ENCODE peak calls at places on chromosome 6, in five cellular contexts. W is frontal cortex; I is stimulated activated effector memory CD8-positive, alpha-beta T cell treated with anti-CD3 and anti-CD28 coated beads, Interleukin-12 subunit alpha, Interleukin-12 subunit beta, amount 100 ng/mL, for 72 hours; D is AG09309; X is NCI-H187 treated with DMSO at 0.1 percent for 48 hours. K is an unnamed sample.

GRCh38 chr6:44284867-44285266 is 14.6 kb downstream of the TMEM151B start:
- DNase-seq in W (no peak), X (no peak), I (no peak), D (no peak), K (no peak)

GRCh38 chr6:161838306-161839035 is 564.6 kb upstream of the AGPAT4 start:
- DNase-seq in D (no peak), W (no peak), I (no peak), X (no peak), K (no peak)

GRCh38 chr6:40831381-40831780 is 207.6 kb downstream of the UNC5CL start:
- DNase-seq in X (no peak), I (no peak), D (no peak), W (no peak), K (no peak)

GRCh38 chr6:29633532-29633901 is 534 bp upstream of the GABBR1 start:
- DNase-seq in X (no peak), W (no peak), D (no peak), I (no peak), K (no peak)

GRCh38 chr6:14001329-14002012 is 76.7 kb downstream of the RNF182 start:
- DNase-seq in W (no peak), I (no peak), X (no peak), D (peak; percentile 87), K (peak; percentile 70)

GRCh38 chr6:118444796-118445195 is 103.3 kb upstream of the PLN start:
- DNase-seq in D (no peak), I (no peak), W (no peak), X (no peak), K (no peak)

GRCh38 chr6:27814665-27815424 is 97.4 kb downstream of the OR2B2 start:
- DNase-seq in X (peak; percentile 56), D (peak; percentile 86), I (peak; percentile 86), W (no peak), K (peak; percentile 92)

GRCh38 chr6:91442342-91442741 is 855.5 kb upstream of the MAP3K7 start:
- DNase-seq in X (no peak), W (no peak), D (no peak), I (no peak), K (no peak)

GRCh38 chr6:153816306-153816845 is 222.7 kb upstream of the OPRM1 start:
- DNase-seq in W (no peak), D (no peak), X (no peak), I (no peak), K (no peak)

GRCh38 chr6:39377530-39377929 is 55.0 kb upstream of the KCNK16 start:
- DNase-seq in D (peak; percentile 55), X (no peak), I (no peak), W (peak; percentile 41), K (peak; percentile 65)

GRCh38 chr6:143236151-143236788 is 175.6 kb downstream of the AIG1 start:
- DNase-seq in X (no peak), D (peak; percentile 38), W (no peak), I (no peak), K (no peak)

GRCh38 chr6:44682280-44682679 is 294.8 kb downstream of the CDC5L start:
- DNase-seq in I (no peak), X (no peak), D (no peak), W (no peak), K (no peak)

GRCh38 chr6:36131517-36132220 is 1.4 kb downstream of the MAPK13 start:
- DNase-seq in D (peak; percentile 13), X (peak; percentile 19), W (no peak), I (peak; percentile 75), K (no peak)

GRCh38 chr6:47242483-47243386 is 67.0 kb downstream of the TNFRSF21 start:
- DNase-seq in I (no peak), X (peak; percentile 19), D (peak; percentile 73), W (peak; percentile 9), K (peak; percentile 71)

GRCh38 chr6:36340671-36341454 is 4.2 kb upstream of the BNIP5 start:
- DNase-seq in I (peak; percentile 84), D (no peak), X (no peak), W (peak; percentile 37), K (peak; percentile 5)

GRCh38 chr6:126786262-126786661 is 332.2 kb upstream of the RSPO3 start:
- DNase-seq in W (no peak), X (no peak), I (no peak), D (no peak), K (no peak)

GRCh38 chr6:113120214-113120576 is 737.0 kb upstream of the MARCKS start:
- DNase-seq in X (no peak), W (no peak), D (peak; percentile 99), I (no peak), K (peak; percentile 81)

GRCh38 chr6:26457407-26457795 is 354 bp upstream of the BTN2A1 start:
- DNase-seq in X (no peak), W (no peak), I (peak; percentile 68), D (no peak), K (no peak)

GRCh38 chr6:170535002-170535401 is 18.1 kb downstream of the PSMB1 start:
- DNase-seq in I (no peak), X (no peak), D (no peak), W (no peak), K (no peak)

GRCh38 chr6:107207251-107207890 is 92.1 kb upstream of the BEND3 start:
- DNase-seq in X (no peak), W (no peak), D (no peak), I (no peak), K (no peak)

GRCh38 chr6:1686117-1687098 is 76.7 kb downstream of the FOXC1 start:
- DNase-seq in I (no peak), X (peak; percentile 13), W (no peak), D (peak; percentile 98), K (peak; percentile 96)

GRCh38 chr6:24659547-24659946 is 7.2 kb downstream of the TDP2 start:
- DNase-seq in D (no peak), X (no peak), W (no peak), I (no peak), K (no peak)

GRCh38 chr6:16511048-16511660 is 250.1 kb downstream of the ATXN1 start:
- DNase-seq in X (no peak), I (no peak), W (no peak), D (no peak), K (peak; percentile 19)

GRCh38 chr6:10518461-10519216 is 2.5 kb upstream of the GCNT2 start:
- DNase-seq in X (no peak), D (no peak), W (no peak), I (no peak), K (no peak)

GRCh38 chr6:36786055-36786675 is 53.1 kb downstream of the CPNE5 start:
- DNase-seq in W (no peak), D (no peak), I (no peak), X (no peak), K (no peak)

GRCh38 chr6:93048381-93048780 is 371.0 kb downstream of the EPHA7 start:
- DNase-seq in X (no peak), W (no peak), D (no peak), I (no peak), K (no peak)

GRCh38 chr6:89792881-89793280 is 26.7 kb downstream of the MDN1 start:
- DNase-seq in D (peak; percentile 1), I (no peak), X (no peak), W (no peak), K (no peak)

GRCh38 chr6:154958469-154958868 is 36.6 kb upstream of the TIAM2 start:
- DNase-seq in D (no peak), X (no peak), W (no peak), I (no peak), K (no peak)

GRCh38 chr6:104218132-104218531 is 641.6 kb downstream of the HACE1 start:
- DNase-seq in D (no peak), X (no peak), I (no peak), W (no peak), K (no peak)

GRCh38 chr6:11650297-11650696 is 112.7 kb downstream of the TMEM170B start:
- DNase-seq in I (no peak), X (no peak), D (no peak), W (no peak), K (no peak)

GRCh38 chr6:163415176-163415619 is 680 bp downstream of the QKI start:
- DNase-seq in W (peak; percentile 48), X (no peak), D (no peak), I (peak; percentile 69), K (no peak)

GRCh38 chr6:13526718-13527668 is 39.6 kb upstream of the GFOD1 start:
- DNase-seq in W (no peak), X (no peak), I (no peak), D (no peak), K (no peak)

GRCh38 chr6:106728296-106728870 is 99.0 kb downstream of the QRSL1 start:
- DNase-seq in D (no peak), I (no peak), W (no peak), X (no peak), K (no peak)

GRCh38 chr6:95593025-95593424 is 15.7 kb downstream of the MANEA start:
- DNase-seq in I (no peak), D (no peak), W (no peak), X (no peak), K (no peak)

GRCh38 chr6:57267586-57268293 is 45.6 kb upstream of the RAB23 start:
- DNase-seq in I (no peak), X (no peak), D (peak; percentile 98), W (no peak), K (peak; percentile 93)

GRCh38 chr6:9308284-9308683 is 872.9 kb upstream of the SLC35B3 start:
- DNase-seq in X (no peak), I (no peak), W (no peak), D (no peak), K (no peak)

GRCh38 chr6:78231002-78231401 is 578.2 kb downstream of the MEI4 start:
- DNase-seq in W (no peak), X (no peak), D (no peak), I (no peak), K (no peak)

GRCh38 chr6:68313911-68314310 is 321.2 kb upstream of the ADGRB3 start:
- DNase-seq in X (no peak), W (no peak), D (no peak), I (no peak), K (no peak)

GRCh38 chr6:168126566-168127383 is 47.8 kb upstream of the FRMD1 start:
- DNase-seq in W (no peak), D (no peak), X (no peak), I (no peak), K (no peak)